ENCODE peak calls at places on chromosome 20, in four cellular contexts. K, B, W and U are unnamed samples.

GRCh38 chr20:41139227-41140093 is 2.1 kb downstream of the PLCG1 start:
- DNase-seq in K (no peak), B (no peak), W (no peak), U (peak)

GRCh38 chr20:4040283-4041179 is 25.2 kb upstream of the RNF24 start:
- DNase-seq in K (no peak), B (no peak), W (peak), U (no peak)

GRCh38 chr20:18645851-18646250 is 58.0 kb downstream of the DTD1 start:
- DNase-seq in K (no peak), B (no peak), W (no peak), U (no peak)

GRCh38 chr20:36098364-36098763 is 56.2 kb upstream of the EPB41L1 start:
- DNase-seq in K (no peak), B (no peak), W (peak), U (no peak)

GRCh38 chr20:924639-925038 is 8.5 kb upstream of the ANGPT4 start:
- DNase-seq in K (no peak), B (no peak), W (no peak), U (no peak)

GRCh38 chr20:53949319-53949839 is 121.0 kb downstream of the BCAS1 start:
- DNase-seq in K (no peak), B (no peak), W (peak), U (no peak)

GRCh38 chr20:46894579-46894958 is at the start of gene EYA2:
- DNase-seq in K (no peak), B (no peak), W (no peak), U (no peak)

GRCh38 chr20:59074456-59074855 is 31.9 kb upstream of the PRELID3B start:
- DNase-seq in K (no peak), B (no peak), W (peak), U (no peak)

GRCh38 chr20:58542411-58543095 is 27.4 kb upstream of the APCDD1L start:
- DNase-seq in K (no peak), B (no peak), W (no peak), U (no peak)

GRCh38 chr20:46990017-46990810 is 95.6 kb downstream of the EYA2 start:
- DNase-seq in K (no peak), B (no peak), W (no peak), U (no peak)

GRCh38 chr20:63536241-63536977 is 767 bp downstream of the PTK6 start:
- DNase-seq in K (no peak), B (no peak), W (peak), U (no peak)

GRCh38 chr20:38460040-38460623 is 12.5 kb upstream of the RALGAPB start:
- DNase-seq in K (peak), B (no peak), W (peak), U (no peak)

GRCh38 chr20:52196845-52197244 is 5.3 kb upstream of the ZFP64 start:
- DNase-seq in K (no peak), B (no peak), W (no peak), U (no peak)

GRCh38 chr20:15220009-15220656 is 882.7 kb upstream of the FLRT3 start:
- DNase-seq in K (no peak), B (no peak), W (no peak), U (no peak)

GRCh38 chr20:13422637-13423036 is 201.6 kb downstream of the ISM1 start:
- DNase-seq in K (no peak), B (no peak), W (no peak), U (no peak)

GRCh38 chr20:48828734-48829460 is 1.1 kb upstream of the PREX1 start:
- DNase-seq in K (no peak), B (no peak), W (no peak), U (no peak)

GRCh38 chr20:44819936-44820335 is 9.6 kb upstream of the RIMS4 start:
- DNase-seq in K (no peak), B (no peak), W (no peak), U (no peak)

GRCh38 chr20:33693741-33694645 is 7.8 kb upstream of the E2F1 start:
- DNase-seq in K (no peak), B (peak), W (no peak), U (peak)

GRCh38 chr20:52439385-52439784 is 247.8 kb upstream of the ZFP64 start:
- DNase-seq in K (no peak), B (no peak), W (no peak), U (no peak)

GRCh38 chr20:16580127-16580526 is 6.9 kb upstream of the KIF16B start:
- DNase-seq in K (peak), B (no peak), W (peak), U (no peak)

GRCh38 chr20:49384437-49385434 is 97.7 kb downstream of the KCNB1 start:
- DNase-seq in K (peak), B (peak), W (peak), U (peak)

GRCh38 chr20:51298141-51298540 is 244.4 kb downstream of the NFATC2 start:
- DNase-seq in K (no peak), B (no peak), W (no peak), U (no peak)

GRCh38 chr20:10492065-10492464 is 57.0 kb downstream of the SLX4IP start:
- DNase-seq in K (no peak), B (no peak), W (peak), U (no peak)

GRCh38 chr20:35408270-35408669 is 3.5 kb downstream of the UQCC1 start:
- DNase-seq in K (no peak), B (no peak), W (no peak), U (no peak)

GRCh38 chr20:52532674-52533073 is 341.1 kb upstream of the ZFP64 start:
- DNase-seq in K (no peak), B (no peak), W (no peak), U (no peak)

GRCh38 chr20:57103146-57103800 is 163.2 kb downstream of the BMP7 start:
- DNase-seq in K (no peak), B (peak), W (no peak), U (peak)

GRCh38 chr20:36235892-36236785 is at the start of gene AAR2:
- DNase-seq in K (peak), B (peak), W (peak), U (peak)

GRCh38 chr20:49386848-49387605 is 95.4 kb downstream of the KCNB1 start:
- DNase-seq in K (no peak), B (no peak), W (no peak), U (no peak)

GRCh38 chr20:13220194-13220856 is 749 bp upstream of the ISM1 start:
- DNase-seq in K (no peak), B (no peak), W (peak), U (no peak)

GRCh38 chr20:11247059-11247630 is 573.3 kb upstream of the JAG1 start:
- DNase-seq in K (peak), B (no peak), W (no peak), U (no peak)

GRCh38 chr20:50274570-50275430 is 84.2 kb downstream of the CEBPB start:
- DNase-seq in K (no peak), B (peak), W (no peak), U (peak)

GRCh38 chr20:62358171-62358719 is 8.9 kb downstream of the LAMA5 start:
- DNase-seq in K (no peak), B (no peak), W (no peak), U (no peak)

GRCh38 chr20:47392721-47393073 is 36.2 kb upstream of the ZMYND8 start:
- DNase-seq in K (no peak), B (no peak), W (no peak), U (no peak)

GRCh38 chr20:49892260-49893216 is 22.8 kb downstream of the SPATA2 start:
- DNase-seq in K (no peak), B (no peak), W (no peak), U (no peak)

GRCh38 chr20:49445176-49445575 is 37.3 kb downstream of the KCNB1 start:
- DNase-seq in K (no peak), B (no peak), W (no peak), U (no peak)

GRCh38 chr20:56181593-56181992 is 66.9 kb upstream of the MC3R start:
- DNase-seq in K (no peak), B (no peak), W (no peak), U (no peak)

GRCh38 chr20:24678351-24679106 is 209.1 kb downstream of the SYNDIG1 start:
- DNase-seq in K (no peak), B (no peak), W (no peak), U (no peak)

GRCh38 chr20:50831605-50832004 is 36.7 kb downstream of the BCAS4 start:
- DNase-seq in K (no peak), B (no peak), W (no peak), U (no peak)